ENCODE peak calls at places on chromosomes 13 and 19, in eight cellular contexts. C, F, A, H, K, W, U and B are unnamed samples.

GRCh38 chr13:87356314-87356713 is 314.9 kb upstream of the SLITRK5 start:
- DNase-seq in A (no peak), H (peak; percentile 8), U (no peak), C (peak; percentile 1), W (no peak), F (no peak), K (no peak), B (no peak)

GRCh38 chr13:60335531-60335930 is 61.5 kb upstream of the TDRD3 start:
- DNase-seq in H (peak; percentile 34), F (no peak), K (no peak), W (no peak), C (peak; percentile 55), U (peak; percentile 22), A (no peak), B (no peak)

GRCh38 chr19:51047031-51047335 is 12.2 kb upstream of the KLK12 start:
- DNase-seq in F (no peak), W (no peak), C (no peak), U (no peak), H (no peak), A (no peak), K (no peak), B (no peak)

GRCh38 chr13:97395437-97396136 is 38.4 kb upstream of the RAP2A start:
- DNase-seq in F (no peak), H (peak; percentile 55), U (peak; percentile 66), W (no peak), A (no peak), K (no peak), C (peak; percentile 79), B (no peak)

GRCh38 chr13:28476919-28477708 is 17.8 kb downstream of the FLT1 start:
- DNase-seq in F (no peak), H (no peak), U (no peak), A (no peak), C (no peak), W (no peak), K (no peak), B (no peak)

GRCh38 chr13:35857769-35858168 is 273.4 kb downstream of the DCLK1 start:
- DNase-seq in F (no peak), H (no peak), W (no peak), U (peak; percentile 32), K (no peak), C (no peak), A (no peak), B (peak; percentile 50)

GRCh38 chr13:49878682-49879081 is 57.5 kb downstream of the SPRYD7 start:
- DNase-seq in F (no peak), C (no peak), K (no peak), U (no peak), W (no peak), A (no peak), H (no peak), B (no peak)

GRCh38 chr19:51084505-51084904 is 1.8 kb upstream of the KLK14 start:
- DNase-seq in C (no peak), W (no peak), U (no peak), A (no peak), F (no peak), K (no peak), H (no peak), B (no peak)

GRCh38 chr13:22569830-22570229 is 610.9 kb upstream of the SGCG start:
- DNase-seq in W (no peak), F (no peak), H (peak; percentile 3), K (no peak), U (no peak), C (no peak), A (no peak), B (no peak)

GRCh38 chr13:32984857-32985626 is 31.2 kb upstream of the KL start:
- DNase-seq in F (no peak), K (no peak), H (no peak), U (peak; percentile 58), W (no peak), C (peak; percentile 14), A (no peak), B (no peak)

GRCh38 chr19:16168465-16169081 is 4.8 kb downstream of the CIB3 start:
- DNase-seq in C (peak; percentile 14), K (no peak), A (no peak), H (no peak), F (no peak), W (no peak), U (peak; percentile 50), B (no peak)

GRCh38 chr13:95403349-95404140 is 102.3 kb upstream of the ABCC4 start:
- DNase-seq in F (no peak), C (no peak), U (no peak), W (no peak), A (no peak), H (no peak), K (no peak), B (peak; percentile 66)

GRCh38 chr13:66313408-66313807 is 916.7 kb downstream of the PCDH9 start:
- DNase-seq in U (no peak), K (no peak), A (no peak), F (no peak), H (peak; percentile 26), C (no peak), W (no peak), B (no peak)

GRCh38 chr13:77184455-77184854 is 142.4 kb downstream of the MYCBP2 start:
- DNase-seq in W (no peak), F (no peak), U (no peak), K (no peak), H (no peak), C (no peak), A (no peak), B (no peak)

GRCh38 chr19:1624458-1624857 is 19.2 kb upstream of the UQCR11 start:
- DNase-seq in U (peak; percentile 37), K (peak; percentile 48), H (peak; percentile 57), A (peak; percentile 31), F (peak; percentile 81), W (peak; percentile 30), C (peak; percentile 63), B (peak; percentile 88)

GRCh38 chr19:8085606-8086464 is 33.3 kb downstream of the CCL25 start:
- DNase-seq in U (no peak), C (no peak), F (no peak), H (no peak), W (no peak), K (no peak), A (no peak), B (peak; percentile 73)

GRCh38 chr13:19960673-19961015 is 2.1 kb downstream of the ZMYM2 start:
- DNase-seq in C (peak; percentile 20), H (no peak), W (no peak), K (no peak), A (no peak), F (no peak), U (no peak), B (no peak)

GRCh38 chr13:99012539-99012938 is 34.7 kb upstream of the DOCK9 start:
- DNase-seq in C (no peak), K (no peak), H (no peak), U (no peak), A (no peak), W (no peak), F (no peak), B (no peak)

GRCh38 chr19:47430041-47430802 is 10.9 kb upstream of the MEIS3 start:
- DNase-seq in U (peak; percentile 27), A (no peak), W (no peak), H (peak; percentile 36), F (no peak), K (no peak), C (peak; percentile 88), B (peak; percentile 63)

GRCh38 chr19:47608908-47609879 is at the start of gene BICRA:
- DNase-seq in W (peak; percentile 73), U (peak; percentile 73), K (peak; percentile 62), C (peak; percentile 94), F (peak; percentile 82), H (peak; percentile 82), A (peak; percentile 86), B (peak; percentile 85)

GRCh38 chr13:114130708-114131580 is 1.5 kb downstream of the RASA3 start:
- DNase-seq in F (no peak), A (peak; percentile 55), U (peak; percentile 91), K (peak; percentile 48), H (peak; percentile 82), W (peak; percentile 56), C (peak; percentile 95), B (no peak)

GRCh38 chr19:7879102-7879770 is 5.0 kb upstream of the PRR36 start:
- DNase-seq in W (no peak), C (no peak), F (no peak), K (no peak), A (no peak), U (no peak), H (no peak), B (no peak)

GRCh38 chr13:46603165-46603603 is 50.2 kb downstream of the LRCH1 start:
- DNase-seq in C (peak; percentile 39), W (no peak), K (no peak), U (no peak), F (no peak), A (no peak), H (no peak), B (peak; percentile 20)

GRCh38 chr13:91078093-91078679 is 269.3 kb upstream of the MIR17HG start:
- DNase-seq in A (no peak), W (no peak), U (no peak), C (peak; percentile 1), K (no peak), H (peak; percentile 29), F (peak; percentile 37), B (no peak)

GRCh38 chr19:4059931-4060620 is 6.6 kb downstream of the ZBTB7A start:
- DNase-seq in A (peak; percentile 73), U (no peak), W (peak; percentile 31), H (no peak), C (peak; percentile 85), F (no peak), K (no peak), B (no peak)

GRCh38 chr19:33818426-33818825 is 21.8 kb downstream of the KCTD15 start:
- DNase-seq in A (no peak), C (no peak), K (no peak), U (no peak), W (no peak), F (no peak), H (no peak), B (no peak)

GRCh38 chr19:6417713-6418561 is 6.7 kb downstream of the KHSRP start:
- DNase-seq in U (peak; percentile 5), K (peak; percentile 40), C (peak; percentile 38), H (peak; percentile 29), A (no peak), W (no peak), F (no peak), B (peak; percentile 75)

GRCh38 chr19:53971608-53972007 is 8.9 kb downstream of the CACNG8 start:
- DNase-seq in W (no peak), K (no peak), C (no peak), H (no peak), A (no peak), F (no peak), U (no peak), B (no peak)

GRCh38 chr19:47229674-47230121 is 1.3 kb downstream of the BBC3 start:
- DNase-seq in H (peak; percentile 37), W (no peak), K (peak; percentile 8), A (no peak), F (no peak), C (peak; percentile 57), U (peak; percentile 37), B (no peak)

GRCh38 chr19:54653181-54653809 is 9.5 kb upstream of the LILRB4 start:
- DNase-seq in W (no peak), C (peak; percentile 40), K (no peak), A (no peak), F (peak; percentile 40), H (peak; percentile 19), U (peak; percentile 7), B (no peak)

GRCh38 chr13:37360556-37360955 is 238.0 kb downstream of the POSTN start:
- DNase-seq in H (peak; percentile 7), K (no peak), F (no peak), A (no peak), W (no peak), C (peak; percentile 19), U (peak; percentile 46), B (no peak)